ENCODE peak calls at places on chromosome 12, in six cellular contexts. K is colonic mucosa, N is mucosa of descending colon, J is tibial nerve, G is gastrocnemius medialis, A is lower lobe of right lung. D is an unnamed sample.

GRCh38 chr12:12804432-12804886 is 8.7 kb upstream of the DDX47 start:
- DNase-seq in K (no peak), N (no peak), J (no peak), G (no peak), A (no peak), D (peak)

GRCh38 chr12:113071427-113072112 is 15.0 kb downstream of the DTX1 start:
- DNase-seq in K (no peak), N (no peak), J (no peak), G (no peak), A (no peak), D (no peak)

GRCh38 chr12:71981149-71981548 is 42.5 kb downstream of the TPH2 start:
- DNase-seq in K (no peak), N (no peak), J (no peak), G (no peak), A (no peak), D (peak)

GRCh38 chr12:15580431-15580830 is 208.8 kb downstream of the EPS8 start:
- DNase-seq in K (peak), N (no peak), J (no peak), G (no peak), A (no peak), D (no peak)

GRCh38 chr12:69897744-69898143 is 72.7 kb downstream of the MYRFL start:
- DNase-seq in K (no peak), N (no peak), J (no peak), G (peak), A (no peak), D (peak)

GRCh38 chr12:63949902-63950301 is 105.4 kb downstream of the SRGAP1 start:
- DNase-seq in K (no peak), N (no peak), J (no peak), G (no peak), A (no peak), D (peak)

GRCh38 chr12:97837401-97837800 is 374.8 kb downstream of the RMST start:
- DNase-seq in K (no peak), N (no peak), J (no peak), G (no peak), A (no peak), D (peak)

GRCh38 chr12:95182868-95183415 is 34.3 kb downstream of the FGD6 start:
- DNase-seq in K (no peak), N (no peak), J (no peak), G (no peak), A (no peak), D (peak)

GRCh38 chr12:15979096-15980091 is 68.3 kb downstream of the DERA start:
- DNase-seq in K (peak), N (peak), J (no peak), G (no peak), A (no peak), D (peak)

GRCh38 chr12:49417558-49417957 is 50.3 kb downstream of the SPATS2 start:
- DNase-seq in K (no peak), N (no peak), J (no peak), G (no peak), A (no peak), D (no peak)

GRCh38 chr12:58833844-58834243 is 86.5 kb downstream of the LRIG3 start:
- DNase-seq in K (no peak), N (no peak), J (no peak), G (no peak), A (no peak), D (no peak)

GRCh38 chr12:113463746-113464743 is 7.6 kb downstream of the LHX5 start:
- DNase-seq in K (no peak), N (no peak), J (no peak), G (no peak), A (no peak), D (no peak)

GRCh38 chr12:45477526-45477925 is 252.0 kb upstream of the ARID2 start:
- DNase-seq in K (no peak), N (no peak), J (no peak), G (no peak), A (no peak), D (peak)

GRCh38 chr12:6200266-6201198 is at the start of gene CD9:
- DNase-seq in K (peak), N (peak), J (peak), G (peak), A (peak), D (no peak)

GRCh38 chr12:110689601-110690430 is 901 bp upstream of the HVCN1 start:
- DNase-seq in K (peak), N (peak), J (no peak), G (no peak), A (peak), D (peak)

GRCh38 chr12:100234591-100235304 is 32.1 kb downstream of the DEPDC4 start:
- DNase-seq in K (no peak), N (no peak), J (no peak), G (no peak), A (no peak), D (peak)

GRCh38 chr12:31481415-31481814 is 109.5 kb downstream of the DENND5B start:
- DNase-seq in K (no peak), N (no peak), J (no peak), G (no peak), A (no peak), D (no peak)

GRCh38 chr12:118271770-118272417 is 100.8 kb downstream of the TAOK3 start:
- DNase-seq in K (no peak), N (no peak), J (no peak), G (no peak), A (no peak), D (no peak)

DNA sequence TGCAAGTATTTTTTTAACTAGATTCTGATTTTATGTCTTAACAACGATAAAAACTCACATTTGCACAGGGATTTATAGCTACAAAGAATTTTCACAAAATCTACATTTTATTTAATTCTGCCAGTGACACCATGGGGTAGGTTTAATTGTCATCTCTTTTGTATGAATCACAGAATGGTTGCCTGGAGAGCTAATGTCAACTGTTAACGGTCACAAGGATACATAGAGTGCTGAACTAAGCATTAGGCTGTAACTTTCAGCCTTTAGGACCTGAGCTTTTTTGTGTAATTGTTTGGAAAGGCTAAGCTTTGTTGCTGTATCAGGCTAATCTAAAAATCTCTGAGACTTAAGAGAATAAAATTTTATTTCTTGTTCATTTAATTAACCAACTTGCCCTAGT is 465.3 kb upstream of the TBX3 start:
- DNase-seq in K (no peak), N (no peak), J (no peak), G (no peak), A (no peak), D (peak)
- H3K4me3 ChIP-seq in K (no peak), N (no peak), J (no peak), G (no peak), A (no peak), D (no peak)

GRCh38 chr12:3303410-3304136 is 187.4 kb upstream of the PRMT8 start:
- DNase-seq in K (no peak), N (no peak), J (no peak), G (no peak), A (no peak), D (no peak)
- TF ChIP-seq CTCF in K (no peak), N (no peak), J (no peak), G (no peak), A (no peak), D (no peak)

GRCh38 chr12:68131867-68132414 is 27.6 kb downstream of the IFNG start:
- DNase-seq in K (no peak), N (no peak), J (no peak), G (no peak), A (no peak), D (no peak)

GRCh38 chr12:68129979-68130378 is 29.6 kb downstream of the IFNG start:
- DNase-seq in K (no peak), N (no peak), J (no peak), G (no peak), A (no peak), D (no peak)
- H3K4me3 ChIP-seq in K (no peak), N (no peak), J (no peak), G (no peak), A (no peak), D (no peak)

DNA sequence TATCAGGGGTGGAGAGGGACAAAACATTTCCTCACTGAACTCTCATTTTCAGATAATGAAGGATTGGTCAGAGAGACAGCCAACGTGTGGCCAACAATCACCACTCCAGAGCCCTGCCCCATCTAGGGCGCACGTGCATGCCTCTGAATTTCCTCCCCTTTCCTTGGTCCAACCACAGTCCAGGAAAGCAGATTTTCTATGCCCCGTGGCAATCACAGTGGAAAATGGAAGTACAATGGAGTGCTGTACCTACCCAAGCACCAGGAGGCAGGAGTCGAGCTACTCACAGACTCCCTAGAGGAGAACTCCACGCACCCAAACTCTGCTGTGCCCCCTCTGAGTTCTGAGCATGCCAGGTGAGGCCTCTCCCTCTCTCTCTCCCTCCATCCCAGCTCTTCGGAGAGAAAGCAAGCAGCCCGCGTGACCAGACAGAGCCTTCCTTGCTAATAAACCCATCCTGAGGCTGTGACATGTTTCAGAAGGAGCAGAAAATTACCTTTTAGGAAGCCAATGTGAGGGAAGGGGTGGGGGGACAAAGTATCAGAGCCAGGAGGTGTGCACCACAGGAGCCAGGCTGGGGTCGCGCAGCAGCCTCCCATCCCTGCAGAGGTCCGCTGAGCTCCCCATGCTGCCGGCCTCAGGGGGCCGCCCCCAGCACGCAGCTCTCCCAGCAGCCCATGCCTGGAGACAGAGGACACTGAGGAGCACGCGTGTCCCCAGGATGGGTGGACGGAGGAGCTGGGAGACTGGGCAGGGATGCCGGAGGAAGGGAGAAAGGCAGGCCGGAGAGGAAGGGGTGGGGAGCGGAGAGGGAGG is 73.4 kb downstream of the PITPNM2 start:
- DNase-seq in K (no peak), N (no peak), J (no peak), G (no peak), A (no peak), D (no peak)
- TF ChIP-seq CTCF in K (no peak), N (no peak), J (no peak), G (no peak), A (no peak), D (no peak)

GRCh38 chr12:7638064-7638763 is 27.5 kb downstream of the APOBEC1 start:
- DNase-seq in K (no peak), N (no peak), J (no peak), G (no peak), A (no peak), D (no peak)
- H3K4me3 ChIP-seq in K (no peak), N (no peak), J (no peak), G (no peak), A (no peak), D (no peak)

GRCh38 chr12:51025748-51026654 is at the start of gene SLC11A2:
- DNase-seq in K (peak), N (peak), J (peak), G (peak), A (peak), D (peak)
- TF ChIP-seq CTCF in K (no peak), N (no peak), J (no peak), G (peak), A (peak), D (no peak)

GRCh38 chr12:109310247-109311125 is 1.4 kb upstream of the FOXN4 start:
- DNase-seq in K (no peak), N (no peak), J (no peak), G (no peak), A (no peak), D (no peak)
- H3K4me3 ChIP-seq in K (peak), N (no peak), J (peak), G (peak), A (peak), D (peak)

DNA sequence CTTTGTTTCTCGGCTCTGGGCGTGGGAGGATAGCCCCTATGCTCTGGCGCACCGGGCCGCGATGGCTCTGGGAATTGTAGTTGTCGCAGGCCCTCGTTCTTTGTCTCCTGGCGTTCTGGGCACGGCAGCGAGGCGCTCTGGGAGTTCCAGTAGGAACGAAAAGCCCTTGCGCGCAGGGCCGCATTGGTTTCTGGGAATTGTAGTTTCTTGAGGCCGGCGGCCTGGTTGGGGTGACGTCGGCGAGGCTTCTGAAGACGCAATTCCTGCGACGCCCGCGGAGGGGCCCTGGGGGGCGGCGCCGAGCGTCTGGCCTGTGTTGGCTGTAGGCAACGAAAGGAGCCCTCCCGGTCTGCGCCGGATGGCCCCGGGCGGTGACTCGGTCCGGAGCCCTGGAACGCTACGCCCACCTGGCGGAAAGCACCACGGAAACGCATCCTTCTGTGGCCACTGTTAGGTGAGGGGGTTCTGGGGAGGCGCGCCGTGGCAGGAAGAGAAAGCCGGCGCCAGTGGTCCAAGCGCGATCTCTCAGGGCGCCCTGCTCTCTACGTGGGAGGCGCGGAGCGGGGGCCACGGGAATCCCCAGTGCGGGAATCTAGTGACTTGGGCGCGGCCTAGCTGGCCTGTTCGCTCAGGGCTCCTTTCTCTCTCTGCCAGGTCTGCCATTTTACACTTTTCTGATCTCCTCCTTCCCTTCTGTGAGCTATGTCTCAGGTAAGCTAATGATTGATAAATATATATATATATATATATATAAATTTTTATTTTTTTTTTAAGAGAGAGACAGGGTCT is at the start of gene ZNF140:
- DNase-seq in K (peak), N (peak), J (peak), G (peak), A (peak), D (peak)
- TF ChIP-seq CTCF in K (peak), N (peak), J (no peak), G (peak), A (peak), D (peak)

GRCh38 chr12:130873825-130874224 is 2.0 kb downstream of the RAN start:
- DNase-seq in K (no peak), N (no peak), J (no peak), G (no peak), A (no peak), D (no peak)
- H3K4me3 ChIP-seq in K (no peak), N (no peak), J (no peak), G (no peak), A (no peak), D (peak)

D was measured in AG10803.